ENCODE peak calls at places on chromosomes 6 and 20, in nine cellular contexts. G, U, B, N, Y, A, E, J and F are unnamed samples.

GRCh38 chr6:43757966-43758616 is 11.9 kb upstream of the VEGFA start:
- DNase-seq in N (no peak), U (no peak), J (no peak), B (no peak), Y (no peak), A (no peak), E (no peak), G (no peak), F (no peak)

GRCh38 chr6:52512199-52512598 is 64.7 kb downstream of the TRAM2 start:
- DNase-seq in N (peak; percentile 50), J (no peak), B (no peak), E (peak; percentile 71), Y (no peak), A (peak; percentile 86), U (peak; percentile 88), G (no peak), F (no peak)

GRCh38 chr6:39335780-39336541 is 13.5 kb upstream of the KCNK16 start:
- DNase-seq in B (no peak), J (peak; percentile 51), U (no peak), G (peak; percentile 29), Y (no peak), N (no peak), A (peak; percentile 8), E (no peak), F (no peak)

GRCh38 chr20:57391439-57392129 is 388 bp downstream of the RBM38 start:
- DNase-seq in B (peak; percentile 30), N (peak; percentile 11), E (peak; percentile 4), Y (no peak), A (no peak), U (no peak), G (no peak), J (no peak), F (peak; percentile 45)

GRCh38 chr20:31860431-31861345 is 9.6 kb downstream of the DUSP15 start:
- DNase-seq in Y (no peak), B (peak; percentile 58), A (no peak), J (no peak), G (no peak), U (no peak), N (peak; percentile 64), E (peak; percentile 37), F (peak; percentile 54)

GRCh38 chr6:138815797-138816528 is 20.1 kb downstream of the ECT2L start:
- DNase-seq in B (no peak), J (no peak), N (peak; percentile 75), E (peak; percentile 72), Y (no peak), U (peak; percentile 79), G (peak; percentile 25), A (peak; percentile 71), F (peak; percentile 61)

GRCh38 chr6:4910060-4910746 is 93.6 kb downstream of the RPP40 start:
- DNase-seq in Y (no peak), B (no peak), E (no peak), A (no peak), U (no peak), G (no peak), J (no peak), N (no peak), F (no peak)

GRCh38 chr20:53048387-53048786 is 76.2 kb downstream of the TSHZ2 start:
- DNase-seq in E (no peak), J (no peak), N (no peak), Y (no peak), A (no peak), B (no peak), G (no peak), U (no peak), F (no peak)

GRCh38 chr6:137872071-137872470 is 5.0 kb downstream of the TNFAIP3 start:
- DNase-seq in U (peak; percentile 47), E (peak; percentile 28), N (peak; percentile 55), Y (no peak), G (no peak), A (no peak), J (no peak), B (no peak), F (no peak)

GRCh38 chr6:31691564-31692108 is 10.8 kb upstream of the LY6G5C start:
- DNase-seq in J (no peak), E (no peak), B (no peak), U (no peak), N (no peak), G (no peak), Y (no peak), A (no peak), F (no peak)

GRCh38 chr6:149852180-149852579 is 12.0 kb downstream of the LRP11 start:
- DNase-seq in N (peak; percentile 66), E (peak; percentile 52), U (peak; percentile 62), Y (no peak), A (peak; percentile 41), G (no peak), J (no peak), B (no peak), F (peak; percentile 30)

GRCh38 chr20:49676581-49677291 is 36.9 kb downstream of the B4GALT5 start:
- DNase-seq in J (no peak), B (no peak), Y (no peak), U (peak; percentile 71), E (peak; percentile 68), A (peak; percentile 34), G (peak; percentile 60), N (peak; percentile 78), F (no peak)

GRCh38 chr20:51084598-51084997 is 61.7 kb upstream of the KCNG1 start:
- DNase-seq in J (no peak), B (no peak), N (no peak), U (no peak), E (no peak), Y (no peak), A (no peak), G (no peak), F (no peak)

GRCh38 chr20:59977086-59977485 is 18.9 kb downstream of the CDH26 start:
- DNase-seq in G (no peak), B (no peak), U (no peak), E (no peak), N (no peak), Y (no peak), J (no peak), A (no peak), F (no peak)

GRCh38 chr6:46191961-46192360 is 21.2 kb upstream of the ENPP5 start:
- DNase-seq in Y (no peak), B (no peak), N (peak; percentile 17), A (peak; percentile 81), E (peak; percentile 51), U (peak; percentile 41), J (no peak), G (no peak), F (no peak)

GRCh38 chr20:57658447-57659130 is 38.4 kb upstream of the ZBP1 start:
- DNase-seq in J (peak; percentile 2), G (peak; percentile 16), U (no peak), A (no peak), E (no peak), N (no peak), Y (no peak), B (no peak), F (peak; percentile 39)

GRCh38 chr6:170136541-170137175 is 154.2 kb downstream of the DLL1 start:
- DNase-seq in A (no peak), G (no peak), B (no peak), E (no peak), U (no peak), Y (no peak), J (no peak), N (no peak), F (no peak)

GRCh38 chr20:38581013-38581412 is at the start of gene ADIG:
- DNase-seq in G (no peak), A (no peak), B (no peak), E (no peak), Y (no peak), J (no peak), N (peak; percentile 32), U (no peak), F (no peak)

GRCh38 chr20:44850883-44851282 is 34.6 kb upstream of the YWHAB start:
- DNase-seq in A (no peak), U (no peak), N (no peak), G (no peak), Y (no peak), E (no peak), J (no peak), B (no peak), F (no peak)

GRCh38 chr20:44848254-44849015 is 37.1 kb upstream of the YWHAB start:
- DNase-seq in E (no peak), U (no peak), G (no peak), J (no peak), N (no peak), B (no peak), Y (no peak), A (no peak), F (no peak)

GRCh38 chr20:44850272-44850671 is 35.2 kb upstream of the YWHAB start:
- DNase-seq in N (no peak), Y (no peak), G (peak; percentile 49), J (no peak), E (no peak), B (no peak), A (no peak), U (no peak), F (no peak)

GRCh38 chr20:44851545-44851944 is 34.0 kb upstream of the YWHAB start:
- DNase-seq in J (no peak), U (no peak), G (peak; percentile 74), N (no peak), A (no peak), E (no peak), Y (no peak), B (no peak), F (no peak)

GRCh38 chr20:44849712-44850111 is 35.8 kb upstream of the YWHAB start:
- DNase-seq in A (no peak), N (no peak), U (no peak), Y (no peak), G (no peak), E (peak; percentile 12), B (no peak), J (no peak), F (no peak)
- TF ChIP-seq CTCF in A (no peak), N (no peak), U (no peak), Y (no peak), G (no peak), E (no peak), B (no peak), J (no peak), F (no peak)

GRCh38 chr20:11271319-11271718 is 597.5 kb upstream of the JAG1 start:
- DNase-seq in E (no peak), N (no peak), B (peak; percentile 43), G (no peak), A (no peak), U (no peak), J (peak; percentile 40), Y (no peak), F (no peak)
- TF ChIP-seq CTCF in E (no peak), N (no peak), B (no peak), G (no peak), A (peak; percentile 32), U (no peak), J (no peak), Y (no peak), F (no peak)

DNA sequence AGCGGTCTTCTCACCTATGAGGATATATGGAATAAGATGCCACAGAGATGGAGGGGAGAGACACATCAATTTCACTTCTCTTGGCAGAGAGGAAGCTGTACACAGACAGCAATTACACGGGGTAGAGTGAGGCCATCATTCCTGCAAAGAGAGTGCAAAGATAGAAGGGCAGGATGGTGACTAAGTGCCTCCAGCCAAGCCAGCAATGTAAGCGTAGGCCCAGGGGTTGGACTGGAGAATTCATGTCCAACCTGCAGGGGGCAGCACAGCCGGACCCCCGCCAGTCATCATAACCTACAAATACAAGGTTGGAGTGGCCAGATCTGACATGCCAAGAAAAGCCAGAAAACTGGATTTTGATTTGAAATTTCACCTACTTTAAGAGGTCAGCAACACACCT is 56.3 kb downstream of the NRN1 start:
- DNase-seq in U (no peak), Y (no peak), N (peak; percentile 1), A (peak; percentile 35), G (no peak), J (peak; percentile 61), E (peak; percentile 36), B (peak; percentile 17), F (no peak)
- TF ChIP-seq CTCF in U (no peak), Y (peak; percentile 23), N (peak; percentile 7), A (peak; percentile 52), G (no peak), J (peak; percentile 79), E (peak; percentile 24), B (peak; percentile 44), F (peak; percentile 46)

GRCh38 chr20:4720977-4721349 is 746 bp upstream of the PRND start:
- DNase-seq in E (no peak), Y (no peak), B (no peak), G (no peak), A (no peak), U (no peak), J (no peak), N (no peak), F (no peak)
- TF ChIP-seq CTCF in E (no peak), Y (peak; percentile 11), B (peak; percentile 11), G (no peak), A (no peak), U (no peak), J (no peak), N (no peak), F (no peak)